ENCODE peak calls at places on chromosomes 1 and 21, in six cellular contexts. P is hepatocyte, X is left lung, C is endothelial cell, H is RWPE1, I is fibroblast of lung. D is an unnamed sample.
A peak's percentile ranks its signal among the peaks of the same experiment; 100 is the strongest.

GRCh38 chr1:45836451-45836850 is 33.0 kb downstream of the MAST2 start:
- DNase-seq in P (no peak), I (no peak), C (no peak), X (no peak), H (no peak), D (no peak)

GRCh38 chr1:35120458-35121133 is 41.4 kb downstream of the ZMYM1 start:
- DNase-seq in H (no peak), P (no peak), I (peak; percentile 15), X (peak; percentile 72), C (no peak), D (peak; percentile 45)

GRCh38 chr1:20029178-20029912 is 40.6 kb upstream of the PLA2G5 start:
- DNase-seq in C (no peak), H (no peak), I (no peak), X (no peak), P (peak; percentile 28), D (no peak)

GRCh38 chr1:88678405-88678804 is 5.7 kb upstream of the PKN2 start:
- DNase-seq in C (no peak), P (peak; percentile 57), H (no peak), X (no peak), I (no peak), D (no peak)

GRCh38 chr1:92408825-92409224 is 77.9 kb downstream of the GFI1 start:
- DNase-seq in I (peak; percentile 85), H (no peak), P (no peak), X (no peak), C (no peak), D (peak; percentile 76)

GRCh38 chr1:152397474-152397873 is 16.6 kb downstream of the CRNN start:
- DNase-seq in H (no peak), X (no peak), P (no peak), I (no peak), C (no peak), D (no peak)

GRCh38 chr1:203271962-203272632 is 33.2 kb upstream of the BTG2 start:
- DNase-seq in I (no peak), C (no peak), H (no peak), P (peak; percentile 8), X (no peak), D (no peak)

GRCh38 chr1:36464605-36465393 is 615 bp upstream of the MRPS15 start:
- DNase-seq in H (no peak), X (no peak), C (no peak), I (no peak), P (no peak), D (no peak)

GRCh38 chr1:12398479-12398878 is 168.6 kb downstream of the VPS13D start:
- DNase-seq in C (no peak), H (no peak), I (no peak), P (no peak), X (no peak), D (no peak)

GRCh38 chr1:184419734-184420161 is 32.9 kb downstream of the C1orf21 start:
- DNase-seq in C (no peak), H (no peak), P (peak; percentile 13), I (no peak), X (peak; percentile 50), D (no peak)

GRCh38 chr21:46142581-46143473 is 12.6 kb downstream of the FTCD start:
- DNase-seq in H (no peak), I (no peak), C (no peak), X (peak; percentile 34), P (no peak), D (no peak)

GRCh38 chr1:153768316-153769126 is 6.7 kb upstream of the SLC27A3 start:
- DNase-seq in X (no peak), I (no peak), P (peak; percentile 69), H (no peak), C (no peak), D (no peak)

GRCh38 chr1:104991702-104992101 is 1242.0 kb downstream of the AMY1C start:
- DNase-seq in C (no peak), I (no peak), X (no peak), H (no peak), P (no peak), D (no peak)

GRCh38 chr1:58572691-58573090 is 4.4 kb downstream of the TACSTD2 start:
- DNase-seq in I (no peak), X (no peak), H (peak; percentile 83), P (no peak), C (no peak), D (no peak)

GRCh38 chr1:187067160-187067559 is 238.4 kb downstream of the PLA2G4A start:
- DNase-seq in X (no peak), C (no peak), H (no peak), P (peak; percentile 18), I (no peak), D (no peak)

GRCh38 chr1:47675047-47675675 is 237.3 kb downstream of the FOXD2 start:
- DNase-seq in H (no peak), P (no peak), C (no peak), X (no peak), I (no peak), D (no peak)

GRCh38 chr1:186079084-186079684 is 295.9 kb downstream of the TPR start:
- DNase-seq in P (no peak), H (no peak), C (no peak), X (peak; percentile 32), I (no peak), D (no peak)

GRCh38 chr21:43600642-43601397 is 58.5 kb downstream of the HSF2BP start:
- DNase-seq in P (peak; percentile 49), C (no peak), H (peak; percentile 80), I (peak; percentile 98), X (no peak), D (no peak)

GRCh38 chr21:43979654-43980053 is 32.5 kb upstream of the TRAPPC10 start:
- DNase-seq in C (no peak), P (no peak), X (peak; percentile 52), H (no peak), I (no peak), D (no peak)

GRCh38 chr1:80064524-80064923 is 1058.0 kb upstream of the ADGRL4 start:
- DNase-seq in H (peak; percentile 45), C (no peak), I (peak; percentile 57), P (no peak), X (no peak), D (no peak)

GRCh38 chr1:54518489-54518888 is 29.5 kb upstream of the ACOT11 start:
- DNase-seq in H (no peak), P (no peak), C (no peak), I (no peak), X (no peak), D (no peak)

GRCh38 chr1:54516249-54516920 is 31.6 kb upstream of the ACOT11 start:
- DNase-seq in C (no peak), H (peak; percentile 58), P (no peak), I (peak; percentile 59), X (no peak), D (no peak)

GRCh38 chr1:54517536-54517935 is 30.5 kb upstream of the ACOT11 start:
- DNase-seq in P (no peak), C (no peak), I (no peak), H (no peak), X (no peak), D (no peak)

DNA sequence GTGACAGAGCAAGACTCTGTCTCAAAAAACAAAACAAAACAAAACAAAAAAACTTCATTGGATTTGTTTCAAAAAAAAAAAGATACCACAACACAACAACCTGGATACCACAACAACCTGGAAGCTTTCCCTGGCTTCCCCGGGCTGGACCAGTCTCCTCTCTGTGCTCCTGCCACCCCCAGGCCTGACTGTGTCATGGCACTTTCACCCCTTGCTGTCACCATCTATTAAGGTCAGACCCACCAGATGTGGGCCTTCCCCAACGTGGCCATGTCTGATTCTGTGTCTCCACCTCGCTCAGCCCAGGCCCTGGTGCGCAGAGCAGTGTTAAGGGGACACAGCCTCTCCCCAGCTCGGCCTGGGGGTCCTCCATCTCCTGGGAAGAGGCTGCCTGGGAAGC is 28.3 kb upstream of the ACOT11 start:
- DNase-seq in H (peak; percentile 20), C (peak; percentile 37), X (no peak), P (no peak), I (no peak), D (no peak)
- TF ChIP-seq CTCF in H (no peak), C (peak; percentile 21), X (no peak), P (peak; percentile 13), I (no peak), D (no peak)

GRCh38 chr1:167171286-167171929 is 49.3 kb upstream of the POU2F1 start:
- DNase-seq in C (no peak), P (no peak), X (no peak), I (peak; percentile 72), H (no peak), D (no peak)
- TF ChIP-seq CTCF in C (no peak), P (no peak), X (no peak), I (no peak), H (no peak), D (no peak)

GRCh38 chr1:180779584-180779983 is 133.1 kb upstream of the KIAA1614 start:
- DNase-seq in H (no peak), P (no peak), X (no peak), C (no peak), I (no peak), D (no peak)

GRCh38 chr1:180773210-180773865 is 139.4 kb upstream of the KIAA1614 start:
- DNase-seq in I (peak; percentile 79), C (no peak), H (peak; percentile 46), X (no peak), P (no peak), D (peak; percentile 25)

GRCh38 chr1:180777072-180777689 is 135.5 kb upstream of the KIAA1614 start:
- DNase-seq in P (no peak), C (no peak), I (no peak), X (no peak), H (no peak), D (no peak)

GRCh38 chr1:180778782-180779398 is 133.8 kb upstream of the KIAA1614 start:
- DNase-seq in C (peak; percentile 7), P (peak; percentile 27), H (peak; percentile 30), I (no peak), X (no peak), D (no peak)

DNA sequence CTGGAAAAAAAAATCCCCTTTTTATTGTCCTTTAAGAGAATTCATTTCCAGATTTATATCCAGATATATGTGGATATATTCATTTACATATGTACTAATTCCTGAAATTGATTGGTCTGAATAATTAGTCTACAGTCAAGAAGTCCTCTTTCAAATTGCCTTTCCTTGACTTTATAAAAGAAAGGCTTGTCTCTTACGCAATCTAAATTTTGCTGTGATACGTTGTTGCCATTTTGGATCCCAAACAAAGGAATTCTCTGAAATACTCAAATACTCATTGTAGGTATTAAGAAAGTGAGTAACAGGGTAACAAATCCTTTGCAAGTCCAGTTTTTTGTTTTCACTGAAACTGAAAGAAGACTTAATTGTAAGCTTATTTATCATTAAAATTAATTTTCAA is 136.9 kb upstream of the KIAA1614 start:
- DNase-seq in C (no peak), H (no peak), I (no peak), X (no peak), P (no peak), D (no peak)
- TF ChIP-seq CTCF in C (no peak), H (no peak), I (no peak), X (no peak), P (no peak), D (no peak)

DNA sequence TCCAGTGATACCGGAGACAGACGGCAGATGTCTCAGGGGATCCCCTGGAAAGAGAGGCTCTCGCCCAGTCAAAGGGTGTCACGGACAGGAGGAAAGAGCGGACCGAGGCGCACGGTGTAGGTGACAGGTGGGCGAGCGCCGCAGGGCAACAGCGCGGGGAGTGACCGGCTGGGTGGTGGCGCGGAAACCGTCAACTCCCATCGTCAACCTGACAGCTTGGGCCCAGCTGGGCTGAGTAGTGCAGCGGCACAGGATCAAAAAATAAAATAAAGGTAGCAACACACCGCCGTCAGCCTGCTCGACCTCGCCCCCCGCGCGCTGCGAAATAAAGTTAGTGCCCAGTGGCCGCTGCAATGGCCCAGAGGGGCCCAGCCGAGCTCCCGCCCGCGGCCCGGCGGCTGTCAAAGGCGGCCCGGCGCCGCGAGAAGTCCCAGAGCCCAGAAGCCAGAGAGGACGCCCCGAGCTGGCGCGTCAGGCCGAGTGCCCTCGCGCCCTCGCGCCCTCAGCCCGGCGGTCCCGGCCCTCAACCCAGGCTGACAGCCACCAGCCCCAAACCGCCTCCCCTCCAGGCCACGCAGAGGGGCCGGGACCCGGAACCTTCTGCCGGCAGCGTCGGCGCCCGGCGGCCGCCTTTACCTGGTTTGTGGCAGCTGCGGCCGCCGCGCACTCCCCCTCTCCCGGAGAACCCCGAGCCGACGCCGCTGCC is at the start of gene LYST:
- DNase-seq in P (peak; percentile 74), I (peak; percentile 32), H (peak; percentile 61), C (peak; percentile 43), X (peak; percentile 85), D (peak; percentile 36)
- TF ChIP-seq CTCF in P (peak; percentile 51), I (no peak), H (peak; percentile 72), C (no peak), X (no peak), D (peak; percentile 37)